ENCODE peak calls at places on chromosomes 12 and 14, in seven cellular contexts. U, N, D, V, M, W and X are unnamed samples.

GRCh38 chr12:111201036-111201435 is 167.9 kb downstream of the PHETA1 start:
- DNase-seq in D (no peak), V (no peak), U (peak), W (no peak), N (peak), M (no peak), X (peak)

GRCh38 chr14:22570132-22570949 is 18.7 kb downstream of the DAD1 start:
- DNase-seq in W (peak), V (peak), M (peak), U (peak), N (peak), D (peak), X (peak)

GRCh38 chr12:26872623-26873022 is 39.6 kb upstream of the ITPR2 start:
- DNase-seq in D (no peak), V (no peak), W (no peak), M (no peak), N (no peak), U (no peak), X (no peak)

GRCh38 chr14:85824526-85824925 is 294.6 kb downstream of the FLRT2 start:
- DNase-seq in U (no peak), M (no peak), N (no peak), V (no peak), D (no peak), W (no peak), X (no peak)

GRCh38 chr12:1915082-1915968 is 3.1 kb downstream of the CACNA2D4 start:
- DNase-seq in W (no peak), V (peak), U (no peak), M (no peak), N (peak), D (no peak), X (no peak)

GRCh38 chr12:88895634-88896033 is 315.4 kb upstream of the KITLG start:
- DNase-seq in N (no peak), V (no peak), M (no peak), D (no peak), W (no peak), U (no peak), X (no peak)

GRCh38 chr14:105173901-105174894 is 5.6 kb upstream of the JAG2 start:
- DNase-seq in U (no peak), V (no peak), M (no peak), W (no peak), N (no peak), D (no peak), X (no peak)

GRCh38 chr12:14283489-14284144 is 81.9 kb upstream of the ATF7IP start:
- DNase-seq in W (peak), D (no peak), U (no peak), V (no peak), M (no peak), N (no peak), X (no peak)

GRCh38 chr14:74568896-74569295 is 43.1 kb downstream of the LTBP2 start:
- DNase-seq in N (no peak), V (no peak), M (no peak), D (no peak), W (no peak), U (no peak), X (no peak)

GRCh38 chr14:50347521-50347920 is 35.4 kb downstream of the DMAC2L start:
- DNase-seq in V (peak), N (no peak), W (no peak), D (no peak), U (no peak), M (no peak), X (no peak)

GRCh38 chr12:32897276-32897615 is 669 bp upstream of the PKP2 start:
- DNase-seq in V (no peak), M (no peak), U (no peak), W (no peak), D (no peak), N (no peak), X (no peak)

GRCh38 chr14:37658174-37658573 is 62.7 kb downstream of the TTC6 start:
- DNase-seq in M (peak), D (no peak), N (no peak), U (no peak), V (no peak), W (no peak), X (no peak)

GRCh38 chr14:92686763-92687427 is 61.5 kb downstream of the LGMN start:
- DNase-seq in U (peak), V (peak), D (peak), M (no peak), N (peak), W (no peak), X (peak)

GRCh38 chr12:16524378-16524777 is 81.6 kb downstream of the LMO3 start:
- DNase-seq in M (no peak), V (no peak), N (no peak), D (peak), U (no peak), W (no peak), X (no peak)

GRCh38 chr14:81727243-81727642 is 193.6 kb upstream of the SEL1L start:
- DNase-seq in N (no peak), D (no peak), V (no peak), W (no peak), M (no peak), U (no peak), X (no peak)

GRCh38 chr14:55025948-55026347 is 951 bp downstream of the WDHD1 start:
- DNase-seq in W (no peak), U (no peak), N (no peak), V (no peak), M (no peak), D (no peak), X (no peak)

GRCh38 chr12:113220593-113221180 is 577 bp upstream of the TPCN1 start:
- DNase-seq in D (no peak), M (no peak), U (no peak), V (no peak), W (no peak), N (no peak), X (no peak)

GRCh38 chr12:84763112-84763511 is 149.5 kb downstream of the SLC6A15 start:
- DNase-seq in W (no peak), U (no peak), N (no peak), D (no peak), V (no peak), M (no peak), X (no peak)

GRCh38 chr14:54177009-54177408 is 219.8 kb upstream of the CDKN3 start:
- DNase-seq in N (no peak), W (no peak), D (no peak), V (no peak), U (no peak), M (no peak), X (no peak)

GRCh38 chr12:123253606-123254459 is 17.8 kb downstream of the CDK2AP1 start:
- DNase-seq in N (no peak), V (no peak), W (no peak), D (no peak), U (no peak), M (no peak), X (no peak)

GRCh38 chr12:14611640-14612203 is 44.0 kb upstream of the PLBD1 start:
- DNase-seq in N (no peak), D (no peak), W (no peak), U (no peak), M (no peak), V (no peak), X (no peak)

GRCh38 chr12:32679091-32679909 is at the start of gene DNM1L:
- DNase-seq in N (peak), U (peak), D (peak), M (peak), W (peak), V (peak), X (peak)

GRCh38 chr14:98114122-98114895 is 1157.7 kb downstream of the BCL11B start:
- DNase-seq in U (no peak), W (no peak), N (no peak), D (no peak), V (no peak), M (no peak), X (no peak)

GRCh38 chr14:32004300-32004699 is 72.8 kb upstream of the ARHGAP5 start:
- DNase-seq in D (peak), W (no peak), M (peak), V (no peak), N (no peak), U (no peak), X (no peak)

GRCh38 chr14:24075485-24076301 is 4.3 kb downstream of the CPNE6 start:
- DNase-seq in D (no peak), V (no peak), W (no peak), U (no peak), N (no peak), M (no peak), X (no peak)

GRCh38 chr12:93727911-93728310 is 50.7 kb downstream of the CRADD start:
- DNase-seq in V (no peak), U (no peak), M (peak), W (no peak), D (no peak), N (no peak), X (no peak)

GRCh38 chr12:102300824-102301461 is 103.3 kb upstream of the PMCH start:
- DNase-seq in N (peak), W (peak), U (no peak), V (peak), D (peak), M (peak), X (peak)

GRCh38 chr14:68376067-68376810 is 416.6 kb downstream of the ZFP36L1 start:
- DNase-seq in N (no peak), U (no peak), M (no peak), V (no peak), W (no peak), D (no peak), X (no peak)

GRCh38 chr12:60465060-60465459 is 869.2 kb downstream of the SLC16A7 start:
- DNase-seq in W (no peak), V (no peak), M (no peak), N (no peak), D (no peak), U (no peak), X (no peak)

DNA sequence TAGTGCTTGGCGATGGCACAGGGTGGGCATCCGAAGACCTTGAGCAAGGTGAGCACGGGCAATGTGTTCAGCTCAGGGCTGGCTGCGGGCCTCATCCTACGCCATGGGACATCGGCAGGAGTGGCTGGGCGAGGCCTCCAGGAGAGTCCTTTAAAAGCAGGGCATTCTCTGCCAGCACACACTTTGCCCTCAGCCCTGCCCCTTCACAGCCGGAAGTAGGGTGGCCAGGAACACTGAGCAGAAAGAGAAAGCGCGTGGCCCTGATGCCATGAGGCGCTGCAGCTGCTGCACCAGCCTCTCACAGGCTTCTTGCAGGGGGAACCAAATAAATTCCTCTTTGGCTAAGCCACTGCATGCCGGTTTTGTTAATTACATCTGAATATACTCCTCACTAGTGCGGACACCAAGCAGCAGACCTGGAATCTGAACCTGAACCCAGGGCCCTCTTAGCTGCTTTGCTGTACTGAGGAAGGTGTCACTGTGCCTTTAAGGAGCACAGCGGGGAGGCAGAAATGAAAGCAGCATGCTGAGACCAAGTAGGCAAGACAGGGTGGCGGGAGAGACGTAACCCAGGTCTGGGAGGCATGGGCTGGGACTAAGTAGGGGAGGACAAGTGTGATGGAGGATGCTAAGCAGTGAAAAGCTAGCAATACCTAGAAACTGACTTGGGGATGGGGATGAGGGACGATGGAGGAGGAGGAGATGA is 155.2 kb downstream of the TTC7B start:
- DNase-seq in U (no peak), W (no peak), N (no peak), D (no peak), M (no peak), V (no peak), X (no peak)
- TF ChIP-seq SP1 in U (no peak), W (no peak), N (no peak), D (no peak), M (no peak), V (no peak), X (no peak)

GRCh38 chr12:71472441-71472911 is 32.9 kb downstream of the LGR5 start:
- DNase-seq in U (no peak), N (no peak), D (no peak), M (peak), W (no peak), V (no peak), X (no peak)
- TF ChIP-seq SP1 in U (no peak), N (no peak), D (no peak), M (no peak), W (no peak), V (no peak), X (no peak)

DNA sequence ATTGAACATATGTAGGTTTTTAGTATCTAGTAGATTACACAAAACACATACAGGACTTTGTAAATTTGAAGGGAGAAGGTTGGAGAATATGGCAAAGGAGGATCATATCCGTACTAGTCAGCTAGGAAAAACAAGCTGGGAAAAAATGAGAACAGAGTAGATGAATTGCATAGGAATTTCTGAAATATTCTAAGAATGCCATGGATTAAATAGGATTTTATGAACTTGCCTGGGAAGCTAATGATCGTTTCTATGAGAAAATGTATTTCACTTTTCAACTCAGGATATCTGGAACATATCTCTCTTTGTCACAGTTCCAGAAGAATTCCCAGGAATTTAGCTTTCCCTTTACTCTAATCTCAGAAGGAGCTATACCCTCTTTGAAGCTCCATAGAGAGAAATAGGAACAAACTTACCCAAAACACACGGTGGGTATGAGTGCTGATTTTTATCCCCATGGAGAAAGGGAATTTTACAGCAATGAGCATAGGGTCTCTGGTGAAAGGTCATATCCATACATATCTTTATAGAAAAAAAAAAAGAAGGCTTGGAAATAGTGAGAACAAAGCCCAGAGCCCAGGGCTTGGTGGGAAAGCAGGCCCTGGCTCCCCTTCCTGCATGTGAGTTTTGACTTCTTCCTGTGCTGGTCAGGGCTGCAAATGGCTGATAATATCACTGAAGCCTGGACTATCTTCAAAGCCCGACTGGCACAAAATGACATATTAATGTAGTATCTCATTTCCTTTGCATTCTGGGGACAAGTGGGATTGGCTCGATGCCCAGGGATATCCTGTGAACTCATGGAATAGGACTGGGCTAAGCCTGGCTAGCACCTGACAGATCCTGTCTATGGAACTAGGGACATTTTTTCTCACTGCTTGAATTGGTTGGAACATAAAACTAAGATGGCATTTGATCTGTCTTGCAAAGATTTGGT is 136.3 kb downstream of the AEBP2 start:
- DNase-seq in M (peak), U (no peak), N (peak), W (no peak), V (peak), D (peak), X (no peak)
- TF ChIP-seq SP1 in M (no peak), U (no peak), N (no peak), W (no peak), V (no peak), D (no peak), X (no peak)

GRCh38 chr12:56601503-56601902 is 28.6 kb downstream of the BAZ2A start:
- DNase-seq in N (peak), V (peak), W (no peak), D (no peak), U (no peak), M (no peak), X (peak)
- TF ChIP-seq SP1 in N (no peak), V (no peak), W (no peak), D (no peak), U (no peak), M (no peak), X (no peak)

GRCh38 chr14:70096866-70097265 is 91.9 kb downstream of the SLC8A3 start:
- DNase-seq in N (peak), U (no peak), W (no peak), V (peak), D (no peak), M (peak), X (peak)
- TF ChIP-seq SP1 in N (no peak), U (no peak), W (no peak), V (no peak), D (no peak), M (no peak), X (no peak)

GRCh38 chr12:92539966-92540791 is 162.6 kb upstream of the PLEKHG7 start:
- DNase-seq in W (no peak), V (no peak), D (no peak), M (no peak), U (no peak), N (no peak), X (peak)
- TF ChIP-seq SP1 in W (no peak), V (no peak), D (no peak), M (no peak), U (no peak), N (no peak), X (no peak)

GRCh38 chr12:3131129-3131528 is 54.0 kb downstream of the TSPAN9 start:
- DNase-seq in D (no peak), M (no peak), N (no peak), W (no peak), U (no peak), V (no peak), X (no peak)
- TF ChIP-seq SP1 in D (no peak), M (no peak), N (no peak), W (no peak), U (no peak), V (no peak), X (no peak)